ENCODE peak calls at places on chromosomes 7 and 10, in nine cellular contexts. R, M, X, N, H, Y, U, I and L are unnamed samples.

GRCh38 chr10:18195060-18195799 is 55.0 kb downstream of the CACNB2 start:
- DNase-seq in N (peak; percentile 74), Y (peak; percentile 17), H (peak; percentile 25), U (no peak), R (peak; percentile 20), X (no peak), M (peak; percentile 28), I (peak; percentile 68), L (no peak)

GRCh38 chr10:32951111-32951510 is 6.9 kb downstream of the ITGB1 start:
- DNase-seq in N (no peak), M (no peak), R (no peak), H (no peak), X (no peak), Y (no peak), I (no peak), U (no peak), L (no peak)

GRCh38 chr10:86595496-86595895 is 58.9 kb upstream of the OPN4 start:
- DNase-seq in U (no peak), H (no peak), R (no peak), Y (no peak), X (no peak), M (no peak), I (no peak), N (no peak), L (no peak)

GRCh38 chr10:126844406-126844805 is 60.8 kb upstream of the DOCK1 start:
- DNase-seq in H (no peak), U (no peak), X (peak; percentile 34), Y (peak; percentile 8), I (peak; percentile 36), M (peak; percentile 59), N (no peak), R (peak; percentile 20), L (peak; percentile 3)

GRCh38 chr7:66970310-66970709 is 25.1 kb downstream of the SBDS start:
- DNase-seq in M (no peak), X (no peak), I (no peak), U (no peak), N (peak; percentile 34), H (no peak), Y (no peak), R (no peak), L (no peak)

GRCh38 chr10:133132711-133133291 is 27.2 kb upstream of the KNDC1 start:
- DNase-seq in Y (no peak), I (no peak), X (no peak), R (no peak), U (no peak), N (no peak), H (peak; percentile 4), M (no peak), L (no peak)

GRCh38 chr7:30091431-30092386 is 43.1 kb upstream of the MTURN start:
- DNase-seq in H (no peak), N (no peak), U (no peak), M (no peak), X (peak; percentile 70), Y (peak; percentile 88), R (peak; percentile 65), I (peak; percentile 91), L (peak; percentile 84)

GRCh38 chr10:121956111-121957061 is 18.6 kb downstream of the NSMCE4A start:
- DNase-seq in M (no peak), Y (peak; percentile 8), I (peak; percentile 59), R (peak; percentile 56), U (no peak), X (peak; percentile 76), H (no peak), N (no peak), L (peak; percentile 60)

GRCh38 chr7:2355079-2356008 is 717 bp downstream of the EIF3B start:
- DNase-seq in Y (peak; percentile 10), X (peak; percentile 18), U (no peak), H (no peak), R (no peak), N (no peak), M (peak; percentile 35), I (no peak), L (no peak)

GRCh38 chr10:29319205-29319781 is 30.4 kb downstream of the LYZL1 start:
- DNase-seq in I (no peak), U (no peak), H (no peak), Y (no peak), N (no peak), M (no peak), R (no peak), X (no peak), L (no peak)

GRCh38 chr10:81021428-81022129 is 483.9 kb downstream of the SH2D4B start:
- DNase-seq in N (no peak), R (no peak), U (no peak), I (no peak), M (no peak), Y (no peak), H (no peak), X (no peak), L (no peak)

GRCh38 chr7:17706734-17707133 is 233.6 kb downstream of the SNX13 start:
- DNase-seq in N (peak; percentile 65), X (peak; percentile 65), I (peak; percentile 66), H (peak; percentile 39), R (peak; percentile 76), Y (peak; percentile 85), M (peak; percentile 74), U (no peak), L (peak; percentile 83)

GRCh38 chr7:105654095-105654686 is 72.9 kb upstream of the EFCAB10 start:
- DNase-seq in N (peak; percentile 41), M (no peak), I (no peak), X (no peak), Y (no peak), R (no peak), U (no peak), H (no peak), L (no peak)

GRCh38 chr7:54769203-54769602 is 10.2 kb upstream of the SEC61G start:
- DNase-seq in H (no peak), Y (no peak), U (no peak), R (peak; percentile 4), X (no peak), I (peak; percentile 6), N (no peak), M (no peak), L (no peak)

GRCh38 chr10:28432210-28432676 is 100.7 kb upstream of the WAC start:
- DNase-seq in I (peak; percentile 66), N (peak; percentile 77), R (peak; percentile 65), U (peak; percentile 38), M (peak; percentile 81), X (peak; percentile 43), H (peak; percentile 39), Y (peak; percentile 86), L (peak; percentile 79)

GRCh38 chr7:1136841-1137516 is 23.0 kb downstream of the ZFAND2A start:
- DNase-seq in N (peak; percentile 27), R (no peak), Y (no peak), H (no peak), U (no peak), M (no peak), X (peak; percentile 19), I (no peak), L (no peak)

GRCh38 chr7:70571986-70572385 is 560.0 kb upstream of the GALNT17 start:
- DNase-seq in Y (no peak), X (no peak), M (no peak), H (no peak), U (no peak), I (no peak), R (no peak), N (no peak), L (no peak)

GRCh38 chr10:112389147-112389822 is 15.4 kb downstream of the ACSL5 start:
- DNase-seq in X (peak; percentile 62), M (peak; percentile 35), N (no peak), I (peak; percentile 49), Y (peak; percentile 64), U (no peak), R (peak; percentile 35), H (no peak), L (peak; percentile 77)

GRCh38 chr10:4214912-4215311 is 429.9 kb upstream of the KLF6 start:
- DNase-seq in X (no peak), H (no peak), Y (no peak), U (no peak), I (no peak), M (no peak), N (no peak), R (no peak), L (no peak)

GRCh38 chr7:41459183-41459582 is 243.7 kb downstream of the INHBA start:
- DNase-seq in U (no peak), H (no peak), Y (no peak), N (no peak), X (no peak), R (no peak), I (no peak), M (no peak), L (no peak)

GRCh38 chr10:79113827-79114226 is 45.1 kb downstream of the ZMIZ1 start:
- DNase-seq in R (no peak), M (no peak), Y (no peak), I (peak; percentile 37), U (no peak), H (no peak), X (no peak), N (no peak), L (no peak)
- H3K4me3 ChIP-seq in R (no peak overlapping the region), M (no peak overlapping the region), Y (no peak overlapping the region), I (no peak overlapping the region), U (no peak overlapping the region), H (no peak overlapping the region), X (no peak overlapping the region), N (no peak overlapping the region), L (no peak overlapping the region)

DNA sequence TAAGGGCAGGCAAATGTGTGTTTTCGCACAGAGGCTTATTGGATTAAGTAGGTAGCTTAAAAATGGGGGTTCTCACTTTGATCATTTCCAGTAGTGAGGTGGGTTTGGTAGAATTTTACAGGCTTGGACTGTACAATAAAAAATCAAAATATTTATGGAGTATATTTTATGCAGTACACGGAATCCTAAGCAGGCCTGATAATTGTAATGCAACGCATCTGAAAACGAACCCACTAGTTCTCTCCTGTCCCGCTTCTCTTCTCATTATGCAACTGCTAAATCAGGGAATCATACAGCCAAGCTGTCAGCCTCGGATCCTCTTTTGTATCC is 377 bp upstream of the POLR1F start:
- DNase-seq in N (no peak), Y (no peak), H (no peak), M (no peak), U (no peak), I (no peak), R (no peak), X (no peak), L (no peak)
- TF ChIP-seq CTCF in N (no peak), Y (no peak), H (no peak), M (no peak), U (no peak), I (no peak), R (no peak), X (no peak), L (no peak)

DNA sequence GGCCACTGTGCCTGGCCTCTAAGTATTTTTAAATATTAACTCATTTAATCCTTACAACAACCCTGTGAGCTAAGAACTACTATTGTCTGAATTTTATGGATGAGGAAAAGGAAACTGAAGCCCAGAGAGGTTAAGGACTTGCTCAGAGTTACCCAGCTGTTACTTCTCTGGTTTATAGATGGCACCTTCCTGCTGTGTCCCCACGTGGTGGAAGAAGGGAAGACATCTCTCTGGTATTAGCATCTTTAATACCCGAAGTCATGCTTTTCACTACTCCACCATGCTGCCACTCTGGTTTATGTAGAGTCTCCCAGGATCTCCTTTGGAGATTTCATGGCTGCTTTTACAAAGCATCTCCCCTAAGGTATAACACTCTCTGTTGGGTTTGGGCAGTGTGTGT is 105.5 kb upstream of the MKLN1 start:
- DNase-seq in X (no peak), Y (no peak), N (no peak), U (no peak), I (no peak), R (no peak), M (no peak), H (no peak), L (no peak)
- H3K4me3 ChIP-seq in X (no peak overlapping the region), Y (no peak overlapping the region), N (no peak overlapping the region), U (no peak overlapping the region), I (no peak overlapping the region), R (no peak overlapping the region), M (no peak overlapping the region), H (no peak overlapping the region), L (no peak overlapping the region)

GRCh38 chr7:117873056-117873932 is at the start of gene CTTNBP2:
- DNase-seq in H (peak; percentile 57), M (peak; percentile 78), R (peak; percentile 59), I (peak; percentile 62), U (peak; percentile 28), Y (peak; percentile 55), N (peak; percentile 73), X (peak; percentile 30), L (peak; percentile 44)
- TF ChIP-seq CTCF in H (no peak), M (peak; percentile 7), R (peak; percentile 26), I (peak; percentile 44), U (no peak), Y (peak; percentile 2), N (no peak), X (peak; percentile 8), L (no peak)